ENCODE peak calls at places on chromosome 5, in six cellular contexts. One of them, this sample, is unnamed.

GRCh38 chr5:179793470-179794139 is at the start of gene LTC4S:
- DNase-seq in upper lobe of right lung: peak; percentile 83
- DNase-seq in GM10248: no peak
- DNase-seq in SK-N-SH: no peak
- DNase-seq in endothelial cell: no peak
- DNase-seq in uterus: peak; percentile 85
- DNase-seq in this sample: no peak

GRCh38 chr5:88281322-88281721 is 12.7 kb upstream of the TMEM161B start:
- DNase-seq in upper lobe of right lung: no peak
- DNase-seq in GM10248: no peak
- DNase-seq in SK-N-SH: no peak
- DNase-seq in endothelial cell: no peak
- DNase-seq in uterus: no peak
- DNase-seq in this sample: no peak

GRCh38 chr5:137822158-137822764 is 45.4 kb upstream of the MYOT start:
- DNase-seq in upper lobe of right lung: no peak
- DNase-seq in GM10248: peak; percentile 54
- DNase-seq in SK-N-SH: peak; percentile 60
- DNase-seq in endothelial cell: peak; percentile 53
- DNase-seq in uterus: peak; percentile 17
- DNase-seq in this sample: peak; percentile 55

GRCh38 chr5:16534280-16534679 is 68.7 kb upstream of the ZNF622 start:
- DNase-seq in upper lobe of right lung: no peak
- DNase-seq in GM10248: no peak
- DNase-seq in SK-N-SH: no peak
- DNase-seq in endothelial cell: no peak
- DNase-seq in uterus: no peak
- DNase-seq in this sample: no peak

GRCh38 chr5:141960018-141960417 is 2.0 kb upstream of the PCDH12 start:
- DNase-seq in upper lobe of right lung: no peak
- DNase-seq in GM10248: peak; percentile 26
- DNase-seq in SK-N-SH: peak; percentile 62
- DNase-seq in endothelial cell: peak; percentile 60
- DNase-seq in uterus: no peak
- DNase-seq in this sample: no peak

GRCh38 chr5:117266237-117266725 is 691.7 kb upstream of the SEMA6A start:
- DNase-seq in upper lobe of right lung: no peak
- DNase-seq in GM10248: no peak
- DNase-seq in SK-N-SH: no peak
- DNase-seq in endothelial cell: no peak
- DNase-seq in uterus: no peak
- DNase-seq in this sample: no peak

GRCh38 chr5:40446910-40447309 is 232.8 kb upstream of the PTGER4 start:
- DNase-seq in upper lobe of right lung: no peak
- DNase-seq in GM10248: no peak
- DNase-seq in SK-N-SH: no peak
- DNase-seq in endothelial cell: no peak
- DNase-seq in uterus: no peak
- DNase-seq in this sample: no peak

GRCh38 chr5:113043491-113043931 is 66.9 kb downstream of the DCP2 start:
- DNase-seq in upper lobe of right lung: no peak
- DNase-seq in GM10248: no peak
- DNase-seq in SK-N-SH: peak; percentile 88
- DNase-seq in endothelial cell: peak; percentile 46
- DNase-seq in uterus: no peak
- DNase-seq in this sample: no peak

GRCh38 chr5:136510481-136510880 is 145.1 kb upstream of the TRPC7 start:
- DNase-seq in upper lobe of right lung: no peak
- DNase-seq in GM10248: no peak
- DNase-seq in SK-N-SH: no peak
- DNase-seq in endothelial cell: no peak
- DNase-seq in uterus: no peak
- DNase-seq in this sample: no peak

GRCh38 chr5:80172067-80172690 is 83.7 kb downstream of the SERINC5 start:
- DNase-seq in upper lobe of right lung: no peak
- DNase-seq in GM10248: no peak
- DNase-seq in SK-N-SH: no peak
- DNase-seq in endothelial cell: no peak
- DNase-seq in uterus: no peak
- DNase-seq in this sample: no peak

GRCh38 chr5:72692273-72692672 is 124.2 kb upstream of the TNPO1 start:
- DNase-seq in upper lobe of right lung: no peak
- DNase-seq in GM10248: no peak
- DNase-seq in SK-N-SH: no peak
- DNase-seq in endothelial cell: no peak
- DNase-seq in uterus: no peak
- DNase-seq in this sample: no peak

GRCh38 chr5:171521679-171522078 is 102.2 kb downstream of the FGF18 start:
- DNase-seq in upper lobe of right lung: no peak
- DNase-seq in GM10248: no peak
- DNase-seq in SK-N-SH: no peak
- DNase-seq in endothelial cell: no peak
- DNase-seq in uterus: no peak
- DNase-seq in this sample: no peak

GRCh38 chr5:150762216-150762615 is 3.4 kb upstream of the DCTN4 start:
- DNase-seq in upper lobe of right lung: no peak
- DNase-seq in GM10248: no peak
- DNase-seq in SK-N-SH: no peak
- DNase-seq in endothelial cell: no peak
- DNase-seq in uterus: no peak
- DNase-seq in this sample: no peak

GRCh38 chr5:122756263-122756911 is 18.5 kb upstream of the SNX2 start:
- DNase-seq in upper lobe of right lung: no peak
- DNase-seq in GM10248: peak; percentile 57
- DNase-seq in SK-N-SH: no peak
- DNase-seq in endothelial cell: no peak
- DNase-seq in uterus: no peak
- DNase-seq in this sample: peak; percentile 46

GRCh38 chr5:76757049-76757448 is 41.1 kb downstream of the F2R start:
- DNase-seq in upper lobe of right lung: no peak
- DNase-seq in GM10248: no peak
- DNase-seq in SK-N-SH: no peak
- DNase-seq in endothelial cell: no peak
- DNase-seq in uterus: no peak
- DNase-seq in this sample: no peak

GRCh38 chr5:76751291-76751690 is 35.4 kb downstream of the F2R start:
- DNase-seq in upper lobe of right lung: no peak
- DNase-seq in GM10248: no peak
- DNase-seq in SK-N-SH: no peak
- DNase-seq in endothelial cell: no peak
- DNase-seq in uterus: no peak
- DNase-seq in this sample: no peak

GRCh38 chr5:76755779-76756637 is 40.1 kb downstream of the F2R start:
- DNase-seq in upper lobe of right lung: no peak
- DNase-seq in GM10248: no peak
- DNase-seq in SK-N-SH: no peak
- DNase-seq in endothelial cell: no peak
- DNase-seq in uterus: no peak
- DNase-seq in this sample: no peak

DNA sequence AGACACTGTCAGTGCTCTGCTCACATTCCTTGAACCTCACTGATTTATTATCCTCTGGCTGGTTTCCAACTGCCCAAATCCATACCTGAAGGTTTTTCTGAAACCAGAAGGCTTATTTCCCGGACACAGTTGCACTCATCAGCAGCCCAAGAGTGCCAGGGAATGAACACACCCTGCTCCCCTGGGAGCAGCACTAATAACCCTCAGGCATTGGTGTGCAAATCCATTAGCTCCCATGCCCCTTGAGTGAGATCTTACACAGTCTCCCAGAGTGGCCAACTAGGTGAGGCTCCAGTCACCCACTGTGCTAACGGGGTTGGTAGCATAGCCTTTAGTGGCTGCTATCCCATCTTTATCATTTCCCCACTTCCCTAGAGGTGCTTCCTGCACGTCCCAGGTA is 38.8 kb downstream of the F2R start:
- DNase-seq in upper lobe of right lung: no peak
- DNase-seq in GM10248: no peak
- DNase-seq in SK-N-SH: no peak
- DNase-seq in endothelial cell: no peak
- DNase-seq in uterus: no peak
- DNase-seq in this sample: no peak
- TF ChIP-seq CTCF in upper lobe of right lung: no peak
- TF ChIP-seq CTCF in GM10248: no peak
- TF ChIP-seq CTCF in SK-N-SH: no peak
- TF ChIP-seq CTCF in endothelial cell: no peak
- TF ChIP-seq CTCF in uterus: no peak
- TF ChIP-seq CTCF in this sample: no peak

GRCh38 chr5:21663082-21663481 is 1190.1 kb downstream of the CDH12 start:
- DNase-seq in upper lobe of right lung: no peak
- DNase-seq in GM10248: no peak
- DNase-seq in SK-N-SH: no peak
- DNase-seq in endothelial cell: no peak
- DNase-seq in uterus: no peak
- DNase-seq in this sample: peak; percentile 1
- TF ChIP-seq CTCF in upper lobe of right lung: no peak
- TF ChIP-seq CTCF in GM10248: no peak
- TF ChIP-seq CTCF in SK-N-SH: peak; percentile 39
- TF ChIP-seq CTCF in endothelial cell: no peak
- TF ChIP-seq CTCF in uterus: no peak
- TF ChIP-seq CTCF in this sample: peak; percentile 6

GRCh38 chr5:78533356-78533755 is 115.2 kb downstream of the LHFPL2 start:
- DNase-seq in upper lobe of right lung: no peak
- DNase-seq in GM10248: peak; percentile 46
- DNase-seq in SK-N-SH: no peak
- DNase-seq in endothelial cell: no peak
- DNase-seq in uterus: no peak
- DNase-seq in this sample: peak; percentile 45
- TF ChIP-seq CTCF in upper lobe of right lung: peak; percentile 26
- TF ChIP-seq CTCF in GM10248: peak; percentile 30
- TF ChIP-seq CTCF in SK-N-SH: peak; percentile 57
- TF ChIP-seq CTCF in endothelial cell: no peak
- TF ChIP-seq CTCF in uterus: peak; percentile 28
- TF ChIP-seq CTCF in this sample: peak; percentile 38

GRCh38 chr5:425714-426113 is 17.3 kb upstream of the EXOC3 start:
- DNase-seq in upper lobe of right lung: no peak
- DNase-seq in GM10248: no peak
- DNase-seq in SK-N-SH: no peak
- DNase-seq in endothelial cell: no peak
- DNase-seq in uterus: no peak
- DNase-seq in this sample: no peak
- TF ChIP-seq CTCF in upper lobe of right lung: no peak
- TF ChIP-seq CTCF in GM10248: no peak
- TF ChIP-seq CTCF in SK-N-SH: peak; percentile 24
- TF ChIP-seq CTCF in endothelial cell: no peak
- TF ChIP-seq CTCF in uterus: no peak
- TF ChIP-seq CTCF in this sample: no peak

DNA sequence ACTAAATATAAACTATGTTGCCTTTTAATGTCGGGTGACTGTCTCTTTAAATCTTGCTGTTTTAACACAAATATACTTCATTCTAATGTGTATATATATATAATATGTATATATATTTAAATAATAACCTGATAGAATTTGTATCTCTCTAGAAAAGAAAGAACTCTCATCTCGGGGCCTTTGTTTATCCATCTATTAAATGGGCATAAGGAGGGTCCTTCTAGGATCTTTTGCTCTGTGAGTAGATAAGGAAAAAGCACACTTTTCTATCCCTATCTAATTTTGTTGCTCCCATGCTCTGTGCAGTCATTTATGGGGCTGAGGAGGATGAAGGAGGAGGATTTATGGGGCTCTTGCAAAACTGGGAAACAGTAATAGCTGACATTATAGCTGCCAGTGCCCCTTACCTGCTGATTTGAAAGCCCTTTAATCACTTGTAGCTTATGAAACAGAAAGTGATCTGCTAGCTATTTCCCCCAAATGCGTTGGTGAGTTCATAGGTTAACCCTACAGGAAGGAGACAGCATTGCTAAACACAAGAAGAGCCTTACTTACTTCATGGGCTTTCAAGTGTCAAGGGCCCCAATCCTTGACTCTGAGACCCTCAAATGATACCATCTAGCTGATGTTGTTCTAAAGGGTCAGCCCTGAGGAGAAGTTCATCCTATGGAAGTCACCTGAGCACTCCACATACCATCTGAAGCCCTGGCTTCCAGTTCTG is 5.8 kb upstream of the PPARGC1B start:
- DNase-seq in upper lobe of right lung: no peak
- DNase-seq in GM10248: peak; percentile 55
- DNase-seq in SK-N-SH: no peak
- DNase-seq in endothelial cell: no peak
- DNase-seq in uterus: no peak
- DNase-seq in this sample: peak; percentile 80
- TF ChIP-seq CTCF in upper lobe of right lung: no peak
- TF ChIP-seq CTCF in GM10248: no peak
- TF ChIP-seq CTCF in SK-N-SH: no peak
- TF ChIP-seq CTCF in endothelial cell: no peak
- TF ChIP-seq CTCF in uterus: no peak
- TF ChIP-seq CTCF in this sample: no peak

GRCh38 chr5:163976691-163977090 is 471.3 kb downstream of the MAT2B start:
- DNase-seq in upper lobe of right lung: no peak
- DNase-seq in GM10248: no peak
- DNase-seq in SK-N-SH: no peak
- DNase-seq in endothelial cell: no peak
- DNase-seq in uterus: no peak
- DNase-seq in this sample: no peak

GRCh38 chr5:163978897-163979296 is 473.5 kb downstream of the MAT2B start:
- DNase-seq in upper lobe of right lung: no peak
- DNase-seq in GM10248: no peak
- DNase-seq in SK-N-SH: no peak
- DNase-seq in endothelial cell: no peak
- DNase-seq in uterus: no peak
- DNase-seq in this sample: peak; percentile 43
- TF ChIP-seq CTCF in upper lobe of right lung: no peak
- TF ChIP-seq CTCF in GM10248: peak; percentile 18
- TF ChIP-seq CTCF in SK-N-SH: no peak
- TF ChIP-seq CTCF in endothelial cell: no peak
- TF ChIP-seq CTCF in uterus: no peak
- TF ChIP-seq CTCF in this sample: peak; percentile 27

GRCh38 chr5:128536229-128536860 is 1.7 kb downstream of the FBN2 start:
- DNase-seq in upper lobe of right lung: no peak
- DNase-seq in GM10248: no peak
- DNase-seq in SK-N-SH: no peak
- DNase-seq in endothelial cell: peak; percentile 23
- DNase-seq in uterus: no peak
- DNase-seq in this sample: no peak
- TF ChIP-seq CTCF in upper lobe of right lung: no peak
- TF ChIP-seq CTCF in GM10248: no peak
- TF ChIP-seq CTCF in SK-N-SH: no peak
- TF ChIP-seq CTCF in endothelial cell: no peak
- TF ChIP-seq CTCF in uterus: no peak
- TF ChIP-seq CTCF in this sample: no peak

GRCh38 chr5:108093186-108093585 is 288.7 kb downstream of the FBXL17 start:
- DNase-seq in upper lobe of right lung: no peak
- DNase-seq in GM10248: no peak
- DNase-seq in SK-N-SH: peak; percentile 41
- DNase-seq in endothelial cell: no peak
- DNase-seq in uterus: no peak
- DNase-seq in this sample: peak; percentile 27
- TF ChIP-seq CTCF in upper lobe of right lung: peak; percentile 39
- TF ChIP-seq CTCF in GM10248: no peak
- TF ChIP-seq CTCF in SK-N-SH: peak; percentile 65
- TF ChIP-seq CTCF in endothelial cell: peak; percentile 65
- TF ChIP-seq CTCF in uterus: no peak
- TF ChIP-seq CTCF in this sample: peak; percentile 18

This sample was measured in GM12865.